ENCODE peak calls at places on chromosomes 7 and 10, in four cellular contexts. One of them, this sample, is unnamed.

GRCh38 chr10:93379366-93380042 is 102.6 kb downstream of the MYOF start:
- DNase-seq in H1: no peak
- DNase-seq in HepG2: no peak
- DNase-seq in GM12878: no peak
- DNase-seq in this sample: no peak

GRCh38 chr7:42876182-42877068 is 35.4 kb downstream of the C7orf25 start:
- DNase-seq in H1: no peak
- DNase-seq in HepG2: peak; percentile 42
- DNase-seq in GM12878: no peak
- DNase-seq in this sample: peak; percentile 78

GRCh38 chr7:44268671-44269070 is 56.7 kb downstream of the CAMK2B start:
- DNase-seq in H1: no peak
- DNase-seq in HepG2: no peak
- DNase-seq in GM12878: no peak
- DNase-seq in this sample: no peak

GRCh38 chr7:2099036-2099957 is 133.4 kb downstream of the MAD1L1 start:
- DNase-seq in H1: no peak
- DNase-seq in HepG2: no peak
- DNase-seq in GM12878: no peak
- DNase-seq in this sample: no peak

GRCh38 chr10:132192991-132193670 is 6.4 kb downstream of the DPYSL4 start:
- DNase-seq in H1: no peak
- DNase-seq in HepG2: no peak
- DNase-seq in GM12878: no peak
- DNase-seq in this sample: no peak

GRCh38 chr7:39073432-39073831 is 95.7 kb downstream of the POU6F2 start:
- DNase-seq in H1: no peak
- DNase-seq in HepG2: no peak
- DNase-seq in GM12878: no peak
- DNase-seq in this sample: no peak

GRCh38 chr10:46531737-46532136 is 24.7 kb downstream of the GPRIN2 start:
- DNase-seq in H1: no peak
- DNase-seq in HepG2: no peak
- DNase-seq in GM12878: no peak
- DNase-seq in this sample: no peak

GRCh38 chr10:62268027-62268398 is 631 bp downstream of the RTKN2 start:
- DNase-seq in H1: no peak
- DNase-seq in HepG2: no peak
- DNase-seq in GM12878: no peak
- DNase-seq in this sample: no peak

GRCh38 chr7:140475747-140476333 is 3.5 kb downstream of the MKRN1 start:
- DNase-seq in H1: no peak
- DNase-seq in HepG2: peak; percentile 46
- DNase-seq in GM12878: no peak
- DNase-seq in this sample: no peak

GRCh38 chr10:88222878-88223277 is 359.5 kb downstream of the PTEN start:
- DNase-seq in H1: no peak
- DNase-seq in HepG2: no peak
- DNase-seq in GM12878: no peak
- DNase-seq in this sample: no peak

GRCh38 chr10:58818889-58819288 is 306.2 kb downstream of the BICC1 start:
- DNase-seq in H1: no peak
- DNase-seq in HepG2: peak; percentile 16
- DNase-seq in GM12878: no peak
- DNase-seq in this sample: no peak

GRCh38 chr10:49614242-49615198 is 683 bp downstream of the CHAT start:
- DNase-seq in H1: peak; percentile 52
- DNase-seq in HepG2: no peak
- DNase-seq in GM12878: no peak
- DNase-seq in this sample: no peak

GRCh38 chr7:115789901-115790300 is 240.7 kb downstream of the TFEC start:
- DNase-seq in H1: no peak
- DNase-seq in HepG2: no peak
- DNase-seq in GM12878: no peak
- DNase-seq in this sample: no peak

GRCh38 chr7:154474903-154475520 is 422.8 kb downstream of the DPP6 start:
- DNase-seq in H1: peak; percentile 20
- DNase-seq in HepG2: no peak
- DNase-seq in GM12878: no peak
- DNase-seq in this sample: no peak

GRCh38 chr10:8752146-8752843 is 697.8 kb downstream of the GATA3 start:
- DNase-seq in H1: no peak
- DNase-seq in HepG2: no peak
- DNase-seq in GM12878: no peak
- DNase-seq in this sample: no peak

GRCh38 chr10:119205926-119206602 is 1.3 kb upstream of the GRK5 start:
- DNase-seq in H1: peak; percentile 62
- DNase-seq in HepG2: peak; percentile 83
- DNase-seq in GM12878: no peak
- DNase-seq in this sample: no peak

GRCh38 chr7:76031964-76032363 is 15.8 kb downstream of the STYXL1 start:
- DNase-seq in H1: no peak
- DNase-seq in HepG2: no peak
- DNase-seq in GM12878: no peak
- DNase-seq in this sample: no peak

GRCh38 chr7:73876361-73876760 is 15.4 kb downstream of the TMEM270 start:
- DNase-seq in H1: no peak
- DNase-seq in HepG2: no peak
- DNase-seq in GM12878: no peak
- DNase-seq in this sample: no peak

GRCh38 chr10:96747734-96748550 is 27.6 kb upstream of the PIK3AP1 start:
- DNase-seq in H1: no peak
- DNase-seq in HepG2: peak; percentile 16
- DNase-seq in GM12878: peak; percentile 97
- DNase-seq in this sample: no peak

GRCh38 chr10:133079836-133080682 is 7.7 kb upstream of the ADGRA1 start:
- DNase-seq in H1: peak; percentile 87
- DNase-seq in HepG2: no peak
- DNase-seq in GM12878: no peak
- DNase-seq in this sample: no peak

GRCh38 chr7:155795401-155795800 is 16.9 kb downstream of the SHH start:
- DNase-seq in H1: no peak
- DNase-seq in HepG2: no peak
- DNase-seq in GM12878: no peak
- DNase-seq in this sample: no peak

GRCh38 chr10:97713828-97714400 is 384 bp downstream of the MARVELD1 start:
- DNase-seq in H1: peak; percentile 76
- DNase-seq in HepG2: no peak
- DNase-seq in GM12878: no peak
- DNase-seq in this sample: peak; percentile 63

GRCh38 chr7:87599336-87599735 is 1.3 kb downstream of the ABCB1 start:
- DNase-seq in H1: no peak
- DNase-seq in HepG2: peak; percentile 77
- DNase-seq in GM12878: peak; percentile 60
- DNase-seq in this sample: no peak

GRCh38 chr7:98879198-98879988 is 1.1 kb downstream of the TRRAP start:
- DNase-seq in H1: peak; percentile 50
- DNase-seq in HepG2: peak; percentile 72
- DNase-seq in GM12878: peak; percentile 32
- DNase-seq in this sample: no peak

GRCh38 chr7:74708569-74709275 is 51.2 kb downstream of the GTF2I start:
- DNase-seq in H1: no peak
- DNase-seq in HepG2: no peak
- DNase-seq in GM12878: no peak
- DNase-seq in this sample: no peak

GRCh38 chr10:86963341-86963919 is 4.9 kb upstream of the ADIRF start:
- DNase-seq in H1: peak; percentile 34
- DNase-seq in HepG2: no peak
- DNase-seq in GM12878: no peak
- DNase-seq in this sample: no peak

DNA sequence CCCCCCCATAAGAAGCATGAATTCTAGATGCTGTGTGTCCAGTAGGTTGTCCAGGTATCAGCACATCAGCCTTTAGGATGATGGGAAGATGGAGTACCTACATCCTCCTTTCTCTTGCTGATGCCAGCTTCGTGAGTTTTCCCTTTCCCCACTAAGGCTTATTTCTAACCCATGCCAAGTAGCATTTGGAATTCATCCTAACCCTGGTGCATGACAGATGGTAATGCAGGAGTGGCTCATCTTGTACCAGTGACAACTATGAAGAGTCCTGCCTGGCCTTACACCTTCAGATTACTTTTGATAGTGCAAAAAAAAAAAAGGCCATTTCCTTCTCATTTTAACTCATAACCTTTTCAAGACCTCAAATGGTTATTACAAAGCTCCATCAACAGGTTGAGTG is 58.7 kb downstream of the ARHGAP21 start:
- DNase-seq in H1: no peak
- DNase-seq in HepG2: no peak
- DNase-seq in GM12878: no peak
- DNase-seq in this sample: no peak
- TF ChIP-seq SUZ12 in H1: no peak
- TF ChIP-seq SUZ12 in HepG2: no peak
- TF ChIP-seq SUZ12 in GM12878: no peak
- TF ChIP-seq SUZ12 in this sample: no peak

DNA sequence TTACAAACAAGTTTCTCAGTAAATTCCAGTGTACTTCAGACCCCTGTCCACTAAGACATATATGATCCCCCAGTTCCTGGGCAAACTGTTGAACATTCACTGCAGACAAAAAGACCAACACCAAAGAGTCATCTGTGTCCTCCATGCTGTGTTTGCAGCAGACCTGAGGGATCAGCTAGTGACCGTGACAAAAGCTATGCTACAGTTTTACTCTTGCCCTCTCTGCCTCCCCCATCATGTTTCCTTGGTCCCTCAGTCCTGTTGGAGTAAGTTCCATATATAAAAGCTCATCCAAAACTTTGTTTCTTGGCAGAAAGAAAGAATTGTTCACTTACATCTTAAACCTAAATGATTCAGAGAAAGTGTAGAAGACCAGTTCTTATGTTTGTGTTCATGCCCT is 56.1 kb downstream of the PODXL start:
- DNase-seq in H1: no peak
- DNase-seq in HepG2: no peak
- DNase-seq in GM12878: no peak
- DNase-seq in this sample: no peak
- H3K36me3 ChIP-seq in H1: peaks cover 52% of the 10 kb centered on the region
- H3K36me3 ChIP-seq in HepG2: peaks cover 4% of the 10 kb centered on the region
- H3K36me3 ChIP-seq in GM12878: no peaks in the 10 kb centered on the region
- H3K36me3 ChIP-seq in this sample: peaks cover 78% of the 10 kb centered on the region

GRCh38 chr10:124576526-124577420 is 115.2 kb downstream of the LHPP start:
- DNase-seq in H1: no peak
- DNase-seq in HepG2: no peak
- DNase-seq in GM12878: no peak
- DNase-seq in this sample: no peak
- TF ChIP-seq SUZ12 in H1: no peak
- TF ChIP-seq SUZ12 in HepG2: no peak
- TF ChIP-seq SUZ12 in GM12878: no peak
- TF ChIP-seq SUZ12 in this sample: no peak

GRCh38 chr7:138618506-138618905 is 82.7 kb downstream of the SVOPL start:
- DNase-seq in H1: no peak
- DNase-seq in HepG2: no peak
- DNase-seq in GM12878: no peak
- DNase-seq in this sample: no peak

GRCh38 chr7:138613630-138614029 is 87.5 kb downstream of the SVOPL start:
- DNase-seq in H1: no peak
- DNase-seq in HepG2: peak; percentile 35
- DNase-seq in GM12878: no peak
- DNase-seq in this sample: no peak

GRCh38 chr7:138610671-138611170 is 90.4 kb downstream of the SVOPL start:
- DNase-seq in H1: no peak
- DNase-seq in HepG2: peak; percentile 61
- DNase-seq in GM12878: no peak
- DNase-seq in this sample: no peak

GRCh38 chr7:138618933-138619332 is 82.2 kb downstream of the SVOPL start:
- DNase-seq in H1: no peak
- DNase-seq in HepG2: no peak
- DNase-seq in GM12878: no peak
- DNase-seq in this sample: no peak

DNA sequence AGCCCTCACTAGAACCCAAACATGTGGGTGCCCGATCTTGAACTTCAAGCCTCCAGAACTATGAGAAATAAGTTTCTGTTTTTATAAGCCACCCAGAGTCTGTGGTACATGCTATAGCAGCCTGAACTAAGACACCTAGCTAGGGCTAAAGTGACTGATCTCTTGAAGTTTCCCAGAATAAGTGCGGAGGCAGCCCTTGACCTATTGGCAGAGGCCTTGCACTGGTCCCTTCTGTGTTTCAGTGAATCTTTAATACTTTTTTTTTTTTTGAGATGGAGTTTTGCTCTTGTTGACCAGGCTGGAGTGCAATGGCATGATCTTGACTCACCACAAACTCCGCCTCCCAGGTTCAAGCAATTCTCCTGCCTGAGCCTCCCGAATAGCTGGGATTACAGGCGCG is 85.1 kb downstream of the SVOPL start:
- DNase-seq in H1: no peak
- DNase-seq in HepG2: no peak
- DNase-seq in GM12878: no peak
- DNase-seq in this sample: no peak
- H3K36me3 ChIP-seq in H1: no peaks in the 10 kb centered on the region
- H3K36me3 ChIP-seq in HepG2: no peaks in the 10 kb centered on the region
- H3K36me3 ChIP-seq in GM12878: no peaks in the 10 kb centered on the region
- H3K36me3 ChIP-seq in this sample: no peaks in the 10 kb centered on the region

GRCh38 chr10:103966671-103967432 is at the start of gene SLK:
- DNase-seq in H1: peak; percentile 77
- DNase-seq in HepG2: peak; percentile 53
- DNase-seq in GM12878: no peak
- DNase-seq in this sample: no peak
- TF ChIP-seq SUZ12 in H1: no peak
- TF ChIP-seq SUZ12 in HepG2: no peak
- TF ChIP-seq SUZ12 in GM12878: no peak
- TF ChIP-seq SUZ12 in this sample: no peak

GRCh38 chr7:90755041-90755440 is 158.9 kb downstream of the CDK14 start:
- DNase-seq in H1: no peak
- DNase-seq in HepG2: no peak
- DNase-seq in GM12878: no peak
- DNase-seq in this sample: no peak
- H3K36me3 ChIP-seq in H1: no peaks in the 10 kb centered on the region
- H3K36me3 ChIP-seq in HepG2: no peaks in the 10 kb centered on the region
- H3K36me3 ChIP-seq in GM12878: no peaks in the 10 kb centered on the region
- H3K36me3 ChIP-seq in this sample: no peaks in the 10 kb centered on the region

GRCh38 chr7:21123586-21123985 is 304.3 kb upstream of the SP4 start:
- DNase-seq in H1: no peak
- DNase-seq in HepG2: no peak
- DNase-seq in GM12878: no peak
- DNase-seq in this sample: no peak

GRCh38 chr7:21125297-21125696 is 302.6 kb upstream of the SP4 start:
- DNase-seq in H1: no peak
- DNase-seq in HepG2: no peak
- DNase-seq in GM12878: no peak
- DNase-seq in this sample: no peak

GRCh38 chr7:21128418-21128817 is 299.5 kb upstream of the SP4 start:
- DNase-seq in H1: no peak
- DNase-seq in HepG2: no peak
- DNase-seq in GM12878: no peak
- DNase-seq in this sample: no peak
- TF ChIP-seq SUZ12 in H1: no peak
- TF ChIP-seq SUZ12 in HepG2: no peak
- TF ChIP-seq SUZ12 in GM12878: no peak
- TF ChIP-seq SUZ12 in this sample: no peak